ENCODE peak calls at places on chromosomes 3 and 15, in six cellular contexts. G, M, B, R, I and E are unnamed samples.
A peak's percentile ranks its signal among the peaks of the same experiment; 100 is the strongest.

GRCh38 chr3:111605493-111605892 is 10.3 kb upstream of the ZBED2 start:
- DNase-seq in M (no peak), B (no peak), I (no peak), G (no peak), R (no peak), E (no peak)

GRCh38 chr15:49926731-49927130 is 192.3 kb downstream of the ATP8B4 start:
- DNase-seq in B (no peak), G (no peak), M (no peak), I (no peak), R (no peak), E (no peak)

GRCh38 chr3:62065985-62066693 is 307.2 kb downstream of the FEZF2 start:
- DNase-seq in I (no peak), B (no peak), R (no peak), M (no peak), G (no peak), E (no peak)

GRCh38 chr3:5053021-5053831 is 68.9 kb upstream of the ARL8B start:
- DNase-seq in G (peak; percentile 23), B (no peak), I (peak; percentile 77), M (no peak), R (peak; percentile 74), E (no peak)

GRCh38 chr3:11847607-11848006 is 922 bp upstream of the TAMM41 start:
- DNase-seq in I (no peak), B (peak; percentile 56), M (no peak), G (no peak), R (no peak), E (no peak)

GRCh38 chr15:61946778-61947177 is 113.5 kb downstream of the VPS13C start:
- DNase-seq in B (no peak), M (no peak), R (no peak), G (no peak), I (no peak), E (no peak)

GRCh38 chr3:82085356-82085755 is 323.9 kb upstream of the GBE1 start:
- DNase-seq in I (no peak), R (no peak), B (no peak), M (no peak), G (no peak), E (no peak)

GRCh38 chr15:63030101-63030528 is 12.4 kb upstream of the TPM1 start:
- DNase-seq in B (no peak), R (peak; percentile 55), M (no peak), I (no peak), G (no peak), E (no peak)

GRCh38 chr3:112781611-112782010 is 65.1 kb downstream of the CD200R1L start:
- DNase-seq in M (no peak), G (no peak), R (no peak), I (no peak), B (no peak), E (no peak)

GRCh38 chr15:68481321-68481720 is 49.4 kb upstream of the ITGA11 start:
- DNase-seq in B (peak; percentile 30), R (no peak), G (no peak), I (no peak), M (no peak), E (no peak)

GRCh38 chr3:112090899-112091586 is 4.9 kb downstream of the C3orf52 start:
- DNase-seq in M (no peak), I (no peak), B (no peak), R (no peak), G (no peak), E (no peak)

GRCh38 chr15:35306361-35306981 is 221.4 kb upstream of the NANOGP8 start:
- DNase-seq in B (no peak), M (no peak), G (no peak), R (no peak), I (peak; percentile 47), E (no peak)

GRCh38 chr15:37933685-37934084 is 755 bp upstream of the TMCO5A start:
- DNase-seq in R (no peak), B (no peak), G (no peak), I (peak; percentile 17), M (no peak), E (no peak)

GRCh38 chr3:58093573-58094195 is 85.5 kb downstream of the FLNB start:
- DNase-seq in R (no peak), M (no peak), G (no peak), B (no peak), I (peak; percentile 94), E (no peak)

GRCh38 chr3:124780356-124780755 is 50.1 kb downstream of the UMPS start:
- DNase-seq in M (peak; percentile 85), G (peak; percentile 74), R (no peak), I (peak; percentile 62), B (no peak), E (no peak)

GRCh38 chr3:28239108-28239507 is 2.3 kb upstream of the CMC1 start:
- DNase-seq in G (no peak), B (peak; percentile 59), R (no peak), I (no peak), M (no peak), E (no peak)

GRCh38 chr3:119664850-119665379 is 4.5 kb upstream of the POPDC2 start:
- DNase-seq in G (no peak), R (no peak), M (no peak), B (no peak), I (peak; percentile 39), E (no peak)

GRCh38 chr3:197775317-197775716 is 15.7 kb upstream of the LRCH3 start:
- DNase-seq in M (no peak), G (no peak), I (no peak), B (no peak), R (no peak), E (no peak)

GRCh38 chr3:195257454-195258448 is 13.2 kb downstream of the XXYLT1 start:
- DNase-seq in B (peak; percentile 33), I (no peak), R (no peak), G (no peak), M (no peak), E (no peak)

GRCh38 chr3:53199834-53200233 is 38.8 kb downstream of the PRKCD start:
- DNase-seq in M (no peak), B (no peak), I (no peak), G (no peak), R (no peak), E (no peak)

GRCh38 chr3:123961508-123961856 is 453 bp upstream of the CCDC14 start:
- DNase-seq in R (no peak), B (no peak), I (no peak), M (no peak), G (no peak), E (no peak)

GRCh38 chr15:78174398-78174797 is 25.2 kb downstream of the IDH3A start:
- DNase-seq in R (no peak), M (no peak), G (no peak), B (no peak), I (no peak), E (peak; percentile 42)

GRCh38 chr3:132435239-132435910 is 18.1 kb downstream of the DNAJC13 start:
- DNase-seq in I (no peak), M (no peak), G (no peak), R (no peak), B (no peak), E (no peak)

GRCh38 chr3:130548356-130548755 is 31.4 kb downstream of the COL6A6 start:
- DNase-seq in R (no peak), G (no peak), M (no peak), I (no peak), B (no peak), E (no peak)

DNA sequence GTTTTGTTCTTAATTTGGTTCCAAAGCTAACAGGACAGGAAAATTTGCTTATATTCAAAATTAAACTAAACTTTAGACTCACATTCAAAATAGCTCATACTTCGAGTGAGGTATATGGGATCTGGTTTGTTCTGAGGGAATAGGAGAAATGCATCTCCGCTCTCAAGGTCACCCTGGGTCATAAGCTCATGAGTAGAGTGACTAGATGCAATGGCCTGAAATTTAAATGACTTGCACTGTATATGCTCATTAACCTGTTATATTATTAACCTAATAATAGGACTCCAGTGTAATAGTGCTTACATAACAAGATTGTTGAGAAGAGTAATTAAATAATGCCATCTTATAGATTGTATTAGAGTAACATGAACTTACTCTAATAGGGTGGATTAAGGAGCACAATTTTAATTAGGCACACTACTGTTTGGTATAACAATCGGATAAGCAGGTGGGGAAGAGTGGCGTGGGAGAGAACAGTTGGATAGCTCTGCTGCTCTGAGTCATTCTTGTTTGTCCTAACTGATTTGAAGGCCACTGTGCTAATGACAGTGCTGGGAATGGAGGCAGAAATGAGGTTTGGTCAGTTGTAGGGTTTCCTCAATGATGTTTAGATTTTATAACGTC is 5.2 kb downstream of the NKTR start:
- DNase-seq in G (no peak), R (no peak), B (no peak), I (no peak), M (no peak), E (no peak)
- H3K36me3 ChIP-seq in G (no peaks in the 10 kb centered on the region), R (peaks cover 19% of the 10 kb centered on the region), B (peaks cover 65% of the 10 kb centered on the region), I (peaks cover 10% of the 10 kb centered on the region), M (no peaks in the 10 kb centered on the region), E (no peaks in the 10 kb centered on the region)

GRCh38 chr15:25183581-25184330 is 229.0 kb downstream of the SNRPN start:
- DNase-seq in G (no peak), I (no peak), B (peak; percentile 30), M (no peak), R (peak; percentile 20), E (no peak)

GRCh38 chr15:25184356-25185155 is 229.8 kb downstream of the SNRPN start:
- DNase-seq in I (no peak), B (peak; percentile 7), R (peak; percentile 9), M (no peak), G (no peak), E (no peak)

GRCh38 chr15:25186411-25186810 is 231.6 kb downstream of the SNRPN start:
- DNase-seq in G (no peak), I (no peak), M (no peak), B (no peak), R (peak; percentile 38), E (no peak)

GRCh38 chr15:25185791-25186190 is 231.0 kb downstream of the SNRPN start:
- DNase-seq in M (no peak), B (no peak), R (peak; percentile 30), G (no peak), I (no peak), E (no peak)

GRCh38 chr15:25185156-25185710 is 230.4 kb downstream of the SNRPN start:
- DNase-seq in M (no peak), G (no peak), I (no peak), R (peak; percentile 20), B (peak; percentile 20), E (no peak)
- H3K36me3 ChIP-seq in M (no peaks in the 10 kb centered on the region), G (no peaks in the 10 kb centered on the region), I (no peaks in the 10 kb centered on the region), R (no peaks in the 10 kb centered on the region), B (no peaks in the 10 kb centered on the region), E (no peaks in the 10 kb centered on the region)

GRCh38 chr3:56624725-56625124 is 58.3 kb downstream of the TASOR start:
- DNase-seq in M (no peak), G (no peak), I (peak; percentile 39), R (no peak), B (no peak), E (no peak)

GRCh38 chr3:56622381-56622780 is 60.7 kb downstream of the TASOR start:
- DNase-seq in R (no peak), G (no peak), B (no peak), M (no peak), I (no peak), E (no peak)

GRCh38 chr3:56620371-56620770 is 62.7 kb downstream of the TASOR start:
- DNase-seq in R (no peak), B (no peak), I (no peak), G (no peak), M (no peak), E (no peak)

GRCh38 chr3:56616479-56617006 is 59.6 kb downstream of the CCDC66 start:
- DNase-seq in B (no peak), I (no peak), G (no peak), R (no peak), M (no peak), E (no peak)

GRCh38 chr3:56621686-56622085 is 61.4 kb downstream of the TASOR start:
- DNase-seq in R (no peak), I (no peak), B (no peak), G (no peak), M (no peak), E (no peak)
- H3K36me3 ChIP-seq in R (peaks cover 100% of the 10 kb centered on the region), I (peaks cover 30% of the 10 kb centered on the region), B (peaks cover 94% of the 10 kb centered on the region), G (no peaks in the 10 kb centered on the region), M (peaks cover 13% of the 10 kb centered on the region), E (peaks cover 3% of the 10 kb centered on the region)

GRCh38 chr3:37040231-37040630 is 46.9 kb downstream of the MLH1 start:
- DNase-seq in G (no peak), M (no peak), R (no peak), I (no peak), B (no peak), E (no peak)
- H3K36me3 ChIP-seq in G (no peaks in the 10 kb centered on the region), M (peaks cover 8% of the 10 kb centered on the region), R (peaks cover 56% of the 10 kb centered on the region), I (peaks cover 20% of the 10 kb centered on the region), B (peaks cover 73% of the 10 kb centered on the region), E (peaks cover 16% of the 10 kb centered on the region)